ENCODE peak calls at places on chromosomes 2 and 18, in ten cellular contexts. A is effector CD4-positive, alpha-beta T cell; Q is NCI-H1092; F is stimulated activated CD8-positive, alpha-beta memory T cell treated with anti-CD3 and anti-CD28 coated beads, Interleukin-7, amount 100 ng/mL, for 48 hours; N is lower lobe of right lung; C is T-helper 17 cell; K is stimulated activated CD4-positive, alpha-beta T cell treated with anti-CD3 and anti-CD28 coated beads, Interleukin-2, amount 100 ng/mL, for 24 hours; B is NCI-H524 treated with DMSO at 0.1 percent for 48 hours; P is NCI-H1417; O is GM04503. G is an unnamed sample.

GRCh38 chr2:241811209-241811951 is 2.4 kb downstream of the NEU4 start:
- DNase-seq in A (no peak), Q (no peak), F (no peak), N (peak), C (no peak), K (no peak), B (no peak), P (no peak), O (no peak), G (no peak)

GRCh38 chr2:216151313-216152030 is 42.3 kb downstream of the XRCC5 start:
- DNase-seq in A (no peak), Q (no peak), F (no peak), N (no peak), C (no peak), K (no peak), B (no peak), P (no peak), O (no peak), G (no peak)

GRCh38 chr2:101152195-101153076 is 1.3 kb upstream of the TBC1D8 start:
- DNase-seq in A (no peak), Q (peak), F (no peak), N (no peak), C (no peak), K (no peak), B (peak), P (peak), O (no peak), G (peak)

GRCh38 chr2:225584821-225585220 is 185.3 kb downstream of the NYAP2 start:
- DNase-seq in A (no peak), Q (peak), F (no peak), N (no peak), C (no peak), K (no peak), B (peak), P (no peak), O (no peak), G (peak)

GRCh38 chr18:54712315-54712714 is 116.0 kb upstream of the RAB27B start:
- DNase-seq in A (no peak), Q (no peak), F (no peak), N (no peak), C (no peak), K (no peak), B (no peak), P (no peak), O (no peak), G (no peak)

GRCh38 chr2:155944209-155944608 is 388.3 kb downstream of the NR4A2 start:
- DNase-seq in A (no peak), Q (no peak), F (no peak), N (no peak), C (no peak), K (no peak), B (no peak), P (no peak), O (no peak), G (no peak)

GRCh38 chr2:241217320-241218031 is 29.0 kb downstream of the ANO7 start:
- DNase-seq in A (peak), Q (no peak), F (no peak), N (peak), C (no peak), K (peak), B (no peak), P (peak), O (no peak), G (no peak)

GRCh38 chr18:78115896-78116561 is 863.6 kb upstream of the SALL3 start:
- DNase-seq in A (no peak), Q (no peak), F (no peak), N (no peak), C (no peak), K (no peak), B (no peak), P (no peak), O (no peak), G (no peak)

GRCh38 chr18:24063121-24063731 is 48.7 kb downstream of the TTC39C start:
- DNase-seq in A (no peak), Q (no peak), F (no peak), N (no peak), C (no peak), K (no peak), B (no peak), P (no peak), O (no peak), G (no peak)

GRCh38 chr2:233556756-233557736 is 9.5 kb downstream of the USP40 start:
- DNase-seq in A (no peak), Q (no peak), F (no peak), N (no peak), C (no peak), K (no peak), B (no peak), P (no peak), O (peak), G (no peak)

GRCh38 chr2:153967248-153967973 is 95.7 kb downstream of the GALNT13 start:
- DNase-seq in A (no peak), Q (no peak), F (no peak), N (no peak), C (no peak), K (no peak), B (no peak), P (no peak), O (no peak), G (no peak)

GRCh38 chr18:9184998-9185613 is 48.5 kb downstream of the ANKRD12 start:
- DNase-seq in A (no peak), Q (no peak), F (no peak), N (no peak), C (no peak), K (no peak), B (no peak), P (no peak), O (no peak), G (no peak)

GRCh38 chr2:158893057-158893456 is 75.4 kb upstream of the TANC1 start:
- DNase-seq in A (no peak), Q (no peak), F (no peak), N (no peak), C (no peak), K (no peak), B (peak), P (no peak), O (no peak), G (no peak)

GRCh38 chr2:114089636-114090325 is 199.9 kb downstream of the ACTR3 start:
- DNase-seq in A (no peak), Q (no peak), F (no peak), N (no peak), C (no peak), K (no peak), B (no peak), P (no peak), O (peak), G (no peak)

GRCh38 chr2:159545080-159545479 is 71.3 kb downstream of the BAZ2B start:
- DNase-seq in A (no peak), Q (no peak), F (no peak), N (no peak), C (no peak), K (no peak), B (no peak), P (no peak), O (no peak), G (no peak)

GRCh38 chr18:3624818-3625716 is 175.1 kb downstream of the TGIF1 start:
- DNase-seq in A (peak), Q (no peak), F (peak), N (no peak), C (peak), K (peak), B (no peak), P (no peak), O (peak), G (no peak)

GRCh38 chr2:153532160-153532559 is 53.6 kb upstream of the RPRM start:
- DNase-seq in A (no peak), Q (no peak), F (no peak), N (no peak), C (no peak), K (no peak), B (no peak), P (no peak), O (no peak), G (no peak)

GRCh38 chr2:113284481-113284880 is 5.8 kb upstream of the PAX8 start:
- DNase-seq in A (no peak), Q (no peak), F (no peak), N (no peak), C (no peak), K (no peak), B (no peak), P (no peak), O (no peak), G (no peak)

GRCh38 chr2:238948765-238949641 is 101.1 kb downstream of the TWIST2 start:
- DNase-seq in A (no peak), Q (no peak), F (no peak), N (no peak), C (no peak), K (no peak), B (no peak), P (no peak), O (no peak), G (no peak)

GRCh38 chr2:168571061-168571460 is 115.0 kb downstream of the CERS6 start:
- DNase-seq in A (no peak), Q (no peak), F (no peak), N (no peak), C (no peak), K (no peak), B (no peak), P (no peak), O (no peak), G (no peak)

GRCh38 chr2:145777297-145777696 is 1257.4 kb upstream of the ZEB2 start:
- DNase-seq in A (no peak), Q (no peak), F (no peak), N (no peak), C (no peak), K (no peak), B (no peak), P (no peak), O (no peak), G (no peak)

GRCh38 chr2:159225025-159226016 is 61.2 kb downstream of the WDSUB1 start:
- DNase-seq in A (no peak), Q (peak), F (no peak), N (no peak), C (no peak), K (no peak), B (no peak), P (no peak), O (no peak), G (no peak)

GRCh38 chr18:25713104-25713503 is 361.1 kb upstream of the ZNF521 start:
- DNase-seq in A (no peak), Q (no peak), F (no peak), N (no peak), C (no peak), K (no peak), B (no peak), P (no peak), O (no peak), G (no peak)

GRCh38 chr2:23436346-23437099 is 51.5 kb downstream of the KLHL29 start:
- DNase-seq in A (no peak), Q (no peak), F (peak), N (no peak), C (no peak), K (peak), B (no peak), P (no peak), O (no peak), G (no peak)

GRCh38 chr2:41199320-41199719 is 747.4 kb upstream of the SLC8A1 start:
- DNase-seq in A (no peak), Q (no peak), F (no peak), N (no peak), C (no peak), K (no peak), B (peak), P (peak), O (no peak), G (no peak)

GRCh38 chr2:75464348-75464946 is 96.3 kb downstream of the EVA1A start:
- DNase-seq in A (no peak), Q (no peak), F (no peak), N (no peak), C (no peak), K (no peak), B (no peak), P (peak), O (no peak), G (no peak)

GRCh38 chr2:186575302-186575701 is 14.6 kb upstream of the ITGAV start:
- DNase-seq in A (no peak), Q (no peak), F (no peak), N (no peak), C (no peak), K (no peak), B (no peak), P (no peak), O (peak), G (no peak)

GRCh38 chr2:43258547-43259156 is 32.2 kb upstream of the ZFP36L2 start:
- DNase-seq in A (no peak), Q (no peak), F (no peak), N (no peak), C (no peak), K (no peak), B (no peak), P (no peak), O (no peak), G (no peak)

GRCh38 chr2:36427790-36428243 is 72.2 kb downstream of the CRIM1 start:
- DNase-seq in A (no peak), Q (no peak), F (no peak), N (no peak), C (no peak), K (no peak), B (no peak), P (no peak), O (no peak), G (no peak)

GRCh38 chr2:42917374-42918017 is 125.1 kb upstream of the HAAO start:
- DNase-seq in A (no peak), Q (no peak), F (no peak), N (no peak), C (no peak), K (no peak), B (no peak), P (no peak), O (peak), G (no peak)

GRCh38 chr2:36361396-36361795 is 5.8 kb downstream of the CRIM1 start:
- DNase-seq in A (no peak), Q (no peak), F (no peak), N (no peak), C (no peak), K (no peak), B (no peak), P (no peak), O (no peak), G (no peak)

GRCh38 chr2:25228848-25229674 is 60.7 kb upstream of the POMC start:
- DNase-seq in A (peak), Q (peak), F (no peak), N (peak), C (no peak), K (no peak), B (peak), P (peak), O (peak), G (peak)

GRCh38 chr2:36407403-36407802 is 51.8 kb downstream of the CRIM1 start:
- DNase-seq in A (no peak), Q (no peak), F (no peak), N (no peak), C (no peak), K (no peak), B (no peak), P (no peak), O (no peak), G (no peak)

GRCh38 chr2:18950598-18950933 is 361.2 kb upstream of the NT5C1B start:
- DNase-seq in A (no peak), Q (no peak), F (no peak), N (no peak), C (no peak), K (no peak), B (no peak), P (no peak), O (no peak), G (no peak)

G was measured in COR-L47.